ENCODE peak calls at places on chromosomes 12 and 14, in five cellular contexts. Q is K562, D is H1, F is GM12878, I is HepG2. M is an unnamed sample.
A peak's percentile ranks its signal among the peaks of the same experiment; 100 is the strongest.

GRCh38 chr14:73662439-73663056 is 17.8 kb downstream of the DNAL1 start:
- DNase-seq in I (peak; percentile 60), F (no peak), Q (peak; percentile 60), D (peak; percentile 39), M (peak; percentile 85)

GRCh38 chr14:99946652-99947489 is 118.4 kb upstream of the EVL start:
- DNase-seq in F (no peak), Q (peak; percentile 53), D (no peak), I (no peak), M (no peak)

GRCh38 chr12:108592033-108592909 is 5.6 kb downstream of the TMEM119 start:
- DNase-seq in Q (no peak), I (no peak), F (no peak), D (no peak), M (no peak)

GRCh38 chr14:60485600-60486251 is at the start of gene C14orf39:
- DNase-seq in F (no peak), I (no peak), Q (peak; percentile 86), D (no peak), M (no peak)

GRCh38 chr12:53928054-53928879 is 10.4 kb upstream of the HOXC13 start:
- DNase-seq in Q (no peak), F (no peak), I (no peak), D (no peak), M (no peak)

GRCh38 chr12:9869307-9870161 is at the start of gene CLEC2B:
- DNase-seq in D (no peak), F (peak; percentile 40), I (no peak), Q (peak; percentile 33), M (no peak)

GRCh38 chr12:106031736-106032135 is 107.0 kb downstream of the NUAK1 start:
- DNase-seq in D (no peak), F (no peak), I (no peak), Q (no peak), M (no peak)

GRCh38 chr12:108972226-108972757 is 48.6 kb downstream of the SVOP start:
- DNase-seq in I (no peak), F (no peak), Q (no peak), D (no peak), M (no peak)

GRCh38 chr14:94638330-94638729 is 26.1 kb downstream of the SERPINA3 start:
- DNase-seq in Q (no peak), I (no peak), F (no peak), D (no peak), M (no peak)

DNA sequence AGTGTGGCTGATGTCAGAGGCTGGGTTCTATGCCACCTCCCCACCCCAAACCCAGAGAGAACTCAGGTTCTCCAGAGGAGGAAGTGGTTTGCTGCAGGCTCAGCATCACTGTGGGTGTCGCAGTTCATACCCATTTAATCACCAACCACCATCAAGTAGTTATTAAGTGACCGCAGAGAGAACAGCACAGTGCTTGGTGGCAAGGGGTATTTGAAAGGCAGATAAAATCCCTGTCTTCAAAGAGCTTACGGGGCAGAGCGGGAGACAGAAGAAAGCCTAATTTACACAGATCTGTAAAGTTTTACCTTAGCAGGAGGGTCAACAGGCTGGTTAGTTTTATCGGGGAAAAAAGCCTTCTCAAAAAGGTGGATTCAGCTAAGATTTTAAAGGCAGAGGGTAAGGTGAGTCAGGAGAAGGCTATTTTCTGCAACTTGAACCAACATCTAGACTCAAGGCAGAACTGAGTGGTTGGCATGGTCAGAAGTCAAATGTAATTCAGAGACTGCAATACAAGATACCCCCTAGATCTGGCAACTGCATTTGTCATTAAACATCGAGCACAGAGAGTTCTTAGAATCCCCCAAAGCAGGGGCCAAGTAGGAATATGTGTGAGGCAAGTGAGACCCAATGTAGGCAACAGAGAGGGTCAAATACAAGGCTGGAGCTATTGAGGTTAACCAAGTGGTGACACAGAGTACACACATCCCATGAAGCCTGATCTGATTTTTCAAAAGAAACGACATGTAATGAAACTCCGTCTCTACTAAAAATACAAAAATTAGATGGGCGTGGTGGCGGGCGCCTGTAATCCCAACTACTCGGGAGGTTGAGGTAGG is 13.2 kb downstream of the PXN start:
- DNase-seq in F (no peak), D (no peak), Q (no peak), I (no peak), M (no peak)
- TF ChIP-seq JUND in F (no peak), D (no peak), Q (no peak), I (no peak), M (no peak)

GRCh38 chr14:66225337-66225736 is 260.8 kb upstream of the CCDC196 start:
- DNase-seq in Q (peak; percentile 3), D (no peak), I (no peak), F (no peak), M (no peak)
- H3K4me1 ChIP-seq in Q (no peaks in the 10 kb centered on the region), D (no peaks in the 10 kb centered on the region), I (no peaks in the 10 kb centered on the region), F (no peaks in the 10 kb centered on the region), M (peaks cover 5% of the 10 kb centered on the region)

DNA sequence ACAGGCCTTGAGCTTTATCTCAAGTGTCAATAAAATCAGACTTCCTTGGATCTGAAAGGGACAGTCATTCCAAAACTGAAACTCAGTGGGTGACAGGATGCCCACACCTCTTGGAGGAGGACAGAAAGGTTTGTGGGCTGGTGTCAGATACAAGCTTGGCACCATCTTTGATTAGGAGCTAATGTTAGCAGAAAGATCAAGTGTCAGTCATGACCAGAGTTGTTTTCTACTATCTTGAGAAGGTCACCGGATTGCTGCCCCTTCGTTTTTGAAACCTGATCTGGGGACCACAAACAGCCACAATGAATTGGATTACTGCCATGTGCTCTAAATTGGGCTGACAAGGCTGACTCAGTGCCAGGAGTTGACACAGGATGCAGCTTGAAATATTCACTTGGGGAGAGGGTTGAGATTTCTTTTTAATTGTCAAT is 88.3 kb downstream of the OTOGL start:
- DNase-seq in D (no peak), I (no peak), F (peak; percentile 40), Q (no peak), M (no peak)
- TF ChIP-seq SRF in D (no peak), I (no peak), F (no peak), Q (no peak), M (no peak)

DNA sequence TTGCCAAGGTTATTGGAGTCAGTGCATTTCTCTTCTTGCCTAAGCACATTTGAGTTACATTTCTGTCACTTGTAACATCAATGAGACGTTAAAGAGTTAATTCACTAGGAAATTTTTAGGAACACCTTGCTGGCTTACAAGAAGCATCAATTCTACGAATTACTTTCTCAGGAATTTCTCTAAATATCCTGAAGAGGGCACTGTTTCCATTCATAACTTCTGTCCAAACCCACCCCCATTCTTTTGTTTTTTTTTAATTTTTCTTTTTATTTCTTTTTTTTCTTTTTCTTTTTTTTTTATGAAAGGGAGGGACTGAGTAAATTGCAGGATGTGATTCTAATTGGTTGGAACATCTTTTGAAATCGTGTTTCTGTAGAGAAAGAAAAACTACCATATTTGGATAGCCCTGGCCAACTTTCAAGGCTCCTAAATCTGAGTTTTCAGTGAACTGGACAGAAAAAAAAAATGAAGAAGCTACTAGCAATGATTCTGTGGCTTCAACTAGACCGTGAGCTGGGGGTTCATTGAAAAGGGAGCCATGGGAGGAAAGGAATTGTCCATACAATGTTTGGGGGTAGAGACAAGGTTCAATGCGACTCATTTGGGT is 285.3 kb downstream of the DAD1 start:
- DNase-seq in Q (no peak), I (no peak), F (no peak), D (no peak), M (no peak)
- TF ChIP-seq JUND in Q (no peak), I (no peak), F (no peak), D (no peak), M (no peak)

GRCh38 chr12:24302708-24303107 is 353.2 kb upstream of the SOX5 start:
- DNase-seq in Q (no peak), I (no peak), F (no peak), D (no peak), M (no peak)
- H3K4me1 ChIP-seq in Q (no peaks in the 10 kb centered on the region), I (no peaks in the 10 kb centered on the region), F (no peaks in the 10 kb centered on the region), D (no peaks in the 10 kb centered on the region), M (no peaks in the 10 kb centered on the region)